ENCODE peak calls at places on chromosomes 3 and 15, in six cellular contexts. V, Y, T, H, Q and M are unnamed samples.
A peak's percentile ranks its signal among the peaks of the same experiment; 100 is the strongest.

GRCh38 chr3:141123677-141124410 is 72.7 kb downstream of the SPSB4 start:
- DNase-seq in V (no peak), Y (no peak), T (no peak), H (no peak), Q (no peak), M (no peak)

GRCh38 chr3:54427951-54428871 is 305.9 kb downstream of the CACNA2D3 start:
- DNase-seq in V (peak; percentile 50), Y (peak; percentile 75), T (peak; percentile 28), H (no peak), Q (peak; percentile 83), M (peak; percentile 27)

GRCh38 chr15:88401972-88402656 is 65.1 kb downstream of the MRPL46 start:
- DNase-seq in V (no peak), Y (no peak), T (no peak), H (peak; percentile 87), Q (no peak), M (no peak)

GRCh38 chr15:88174571-88174970 is 82.0 kb downstream of the NTRK3 start:
- DNase-seq in V (no peak), Y (peak; percentile 17), T (no peak), H (peak; percentile 36), Q (no peak), M (no peak)

GRCh38 chr15:31585231-31585630 is 258.6 kb downstream of the KLF13 start:
- DNase-seq in V (no peak), Y (no peak), T (no peak), H (no peak), Q (no peak), M (no peak)

GRCh38 chr15:85691350-85692240 is 103.1 kb downstream of the KLHL25 start:
- DNase-seq in V (no peak), Y (no peak), T (no peak), H (no peak), Q (no peak), M (no peak)

GRCh38 chr3:101065962-101066361 is 72.7 kb upstream of the ABI3BP start:
- DNase-seq in V (no peak), Y (no peak), T (no peak), H (no peak), Q (no peak), M (no peak)

GRCh38 chr3:53161820-53162671 is 1.0 kb downstream of the PRKCD start:
- DNase-seq in V (no peak), Y (no peak), T (peak; percentile 56), H (no peak), Q (peak; percentile 14), M (no peak)

GRCh38 chr3:183385698-183386590 is 42.5 kb downstream of the MCF2L2 start:
- DNase-seq in V (peak; percentile 71), Y (peak; percentile 28), T (peak; percentile 40), H (no peak), Q (peak; percentile 83), M (peak; percentile 33)

GRCh38 chr15:36109943-36110658 is 469.3 kb upstream of the CDIN1 start:
- DNase-seq in V (no peak), Y (no peak), T (no peak), H (no peak), Q (no peak), M (no peak)

GRCh38 chr15:51224428-51224827 is 114.0 kb downstream of the CYP19A1 start:
- DNase-seq in V (no peak), Y (no peak), T (no peak), H (no peak), Q (no peak), M (no peak)

GRCh38 chr3:94285874-94286273 is 223.0 kb downstream of the NSUN3 start:
- DNase-seq in V (no peak), Y (no peak), T (no peak), H (no peak), Q (peak; percentile 47), M (no peak)

GRCh38 chr15:80367661-80368060 is 36.5 kb upstream of the ARNT2 start:
- DNase-seq in V (no peak), Y (no peak), T (no peak), H (no peak), Q (no peak), M (no peak)

GRCh38 chr3:157175678-157176077 is 15.7 kb upstream of the CCNL1 start:
- DNase-seq in V (peak; percentile 29), Y (no peak), T (peak; percentile 38), H (no peak), Q (peak; percentile 54), M (no peak)

GRCh38 chr3:143820466-143821221 is 27.6 kb downstream of the SLC9A9 start:
- DNase-seq in V (no peak), Y (no peak), T (no peak), H (no peak), Q (no peak), M (no peak)

GRCh38 chr3:109369510-109369909 is 32.2 kb upstream of the DPPA4 start:
- DNase-seq in V (no peak), Y (no peak), T (no peak), H (no peak), Q (no peak), M (no peak)

GRCh38 chr3:27357665-27358258 is 11.4 kb downstream of the NEK10 start:
- DNase-seq in V (peak; percentile 55), Y (peak; percentile 6), T (no peak), H (no peak), Q (peak; percentile 14), M (peak; percentile 41)

GRCh38 chr3:98894791-98895576 is 6.5 kb downstream of the DCBLD2 start:
- DNase-seq in V (no peak), Y (no peak), T (no peak), H (no peak), Q (no peak), M (no peak)

GRCh38 chr3:29067014-29067413 is 213.9 kb upstream of the RBMS3 start:
- DNase-seq in V (no peak), Y (no peak), T (no peak), H (no peak), Q (no peak), M (no peak)

GRCh38 chr15:80777137-80777536 is 2.0 kb upstream of the CEMIP start:
- DNase-seq in V (no peak), Y (no peak), T (no peak), H (no peak), Q (no peak), M (no peak)

GRCh38 chr15:66097151-66098018 is 156.2 kb downstream of the MEGF11 start:
- DNase-seq in V (no peak), Y (no peak), T (no peak), H (no peak), Q (no peak), M (no peak)

GRCh38 chr3:51715231-51716058 is 8.6 kb downstream of the GRM2 start:
- DNase-seq in V (no peak), Y (no peak), T (peak; percentile 6), H (peak; percentile 63), Q (no peak), M (no peak)

GRCh38 chr15:72319360-72319984 is 485 bp downstream of the CELF6 start:
- DNase-seq in V (peak; percentile 77), Y (no peak), T (peak; percentile 84), H (peak; percentile 85), Q (no peak), M (no peak)

GRCh38 chr3:117748131-117748530 is 1038.6 kb downstream of the TUSC7 start:
- DNase-seq in V (no peak), Y (no peak), T (no peak), H (no peak), Q (no peak), M (no peak)

GRCh38 chr3:60086811-60087210 is 1037.0 kb upstream of the CFAP20DC start:
- DNase-seq in V (no peak), Y (no peak), T (no peak), H (no peak), Q (no peak), M (peak; percentile 8)

GRCh38 chr3:35737527-35737926 is 98.2 kb downstream of the ARPP21 start:
- DNase-seq in V (no peak), Y (no peak), T (no peak), H (no peak), Q (no peak), M (no peak)

GRCh38 chr3:117754841-117755240 is 1045.3 kb downstream of the TUSC7 start:
- DNase-seq in V (no peak), Y (no peak), T (no peak), H (no peak), Q (no peak), M (no peak)

GRCh38 chr15:32838338-32838737 is 120.5 kb downstream of the GREM1 start:
- DNase-seq in V (no peak), Y (peak; percentile 23), T (no peak), H (no peak), Q (no peak), M (no peak)

GRCh38 chr3:49238274-49239127 is 38.5 kb downstream of the C3orf62 start:
- DNase-seq in V (peak; percentile 14), Y (no peak), T (no peak), H (no peak), Q (no peak), M (no peak)